ENCODE peak calls at places on chromosomes 2 and 18, in six cellular contexts. A is cardiac muscle cell, R is fibroblast of lung, N is transverse colon, O is heart right ventricle, U is ovary. W is an unnamed sample.
A peak's percentile ranks its signal among the peaks of the same experiment; 100 is the strongest.

GRCh38 chr2:203361922-203362321 is 33.7 kb downstream of the ABI2 start:
- DNase-seq in O (no peak), N (no peak), U (no peak), A (no peak), R (peak; percentile 15), W (no peak)

GRCh38 chr2:191171708-191172355 is 21.0 kb upstream of the STAT4 start:
- DNase-seq in N (no peak), R (peak; percentile 90), A (no peak), O (no peak), U (no peak), W (no peak)

GRCh38 chr2:68698567-68699377 is 35.8 kb upstream of the ARHGAP25 start:
- DNase-seq in R (no peak), A (no peak), O (no peak), U (no peak), N (no peak), W (no peak)

GRCh38 chr2:242022550-242023290 is 153.2 kb downstream of the RTP5 start:
- DNase-seq in N (no peak), U (no peak), R (no peak), A (no peak), O (no peak), W (peak; percentile 5)

GRCh38 chr2:68225119-68225632 is 27.2 kb downstream of the PPP3R1 start:
- DNase-seq in U (no peak), O (no peak), N (peak; percentile 37), A (peak; percentile 41), R (peak; percentile 39), W (no peak)

GRCh38 chr2:241798081-241798630 is 10.8 kb upstream of the NEU4 start:
- DNase-seq in A (no peak), N (peak; percentile 60), O (no peak), U (peak; percentile 13), R (no peak), W (no peak)

GRCh38 chr18:79919089-79919488 is 32.4 kb downstream of the SLC66A2 start:
- DNase-seq in R (no peak), A (no peak), U (no peak), N (peak; percentile 5), O (no peak), W (no peak)

GRCh38 chr2:240931319-240931949 is 25.3 kb downstream of the CROCC2 start:
- DNase-seq in O (no peak), N (peak; percentile 4), R (no peak), U (no peak), A (no peak), W (no peak)

GRCh38 chr2:172088245-172089004 is 3.1 kb downstream of the DLX1 start:
- DNase-seq in O (no peak), N (no peak), A (no peak), R (no peak), U (no peak), W (no peak)

GRCh38 chr2:161898633-161899032 is 175.4 kb downstream of the DPP4 start:
- DNase-seq in O (no peak), A (no peak), N (no peak), R (no peak), U (no peak), W (no peak)

GRCh38 chr2:23918837-23919489 is 8.0 kb downstream of the ATAD2B start:
- DNase-seq in R (no peak), A (no peak), O (no peak), U (no peak), N (no peak), W (no peak)

GRCh38 chr2:42493885-42494433 is at the start of gene KCNG3:
- DNase-seq in O (peak; percentile 23), U (peak; percentile 84), N (peak; percentile 84), A (peak; percentile 78), R (peak; percentile 22), W (peak; percentile 55)

GRCh38 chr18:42275138-42275535 is 320.1 kb downstream of the PIK3C3 start:
- DNase-seq in U (no peak), N (no peak), A (no peak), O (no peak), R (no peak), W (no peak)
- H3K36me3 ChIP-seq in U (no peaks in the 10 kb centered on the region), N (no peaks in the 10 kb centered on the region), A (no peaks in the 10 kb centered on the region), O (no peaks in the 10 kb centered on the region), R (no peaks in the 10 kb centered on the region), W (no peaks in the 10 kb centered on the region)

GRCh38 chr2:58708565-58708964 is 467.4 kb upstream of the FANCL start:
- DNase-seq in O (no peak), R (no peak), N (no peak), A (no peak), U (no peak), W (no peak)
- TF ChIP-seq CTCF in O (no peak), R (no peak), N (no peak), A (no peak), U (no peak), W (no peak)

DNA sequence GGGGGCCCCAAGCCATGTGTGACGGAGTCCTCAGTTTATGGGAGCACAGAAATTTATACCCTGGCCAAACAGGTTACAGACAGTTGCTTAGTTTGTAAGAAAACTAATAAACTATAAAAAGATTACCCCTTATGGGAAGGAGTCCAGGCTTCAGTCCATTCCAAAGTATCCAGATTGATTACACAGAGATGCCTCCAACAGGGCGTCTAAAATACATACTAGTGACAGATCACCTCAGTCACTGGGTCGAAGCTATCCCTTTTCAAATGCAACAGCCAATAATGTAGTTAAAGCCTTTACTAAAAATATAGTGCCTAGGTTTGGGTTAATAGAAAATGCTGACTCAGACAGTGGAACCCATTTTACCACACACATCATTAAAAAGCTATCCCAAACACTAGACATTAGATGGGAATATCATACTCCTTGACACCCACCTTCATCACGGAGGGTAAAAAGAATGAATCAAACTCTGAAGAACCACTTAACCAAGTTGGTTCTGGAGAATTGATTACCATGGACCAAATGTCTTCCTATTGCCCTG is 10.7 kb downstream of the PRPF40A start:
- DNase-seq in R (no peak), N (no peak), O (no peak), A (no peak), U (no peak), W (no peak)
- H3K36me3 ChIP-seq in R (peaks cover 2% of the 10 kb centered on the region), N (peaks cover 2% of the 10 kb centered on the region), O (peaks cover 58% of the 10 kb centered on the region), A (peaks cover 12% of the 10 kb centered on the region), U (no peaks in the 10 kb centered on the region), W (no peaks in the 10 kb centered on the region)

GRCh38 chr2:81528852-81529480 is 1224.4 kb upstream of the LRRTM1 start:
- DNase-seq in R (no peak), O (no peak), U (no peak), N (no peak), A (no peak), W (no peak)

GRCh38 chr2:81523344-81523743 is 1218.8 kb upstream of the LRRTM1 start:
- DNase-seq in N (no peak), O (no peak), U (no peak), A (no peak), R (no peak), W (no peak)
- TF ChIP-seq CTCF in N (no peak), O (no peak), U (no peak), A (no peak), R (no peak), W (no peak)

GRCh38 chr2:112109278-112109677 is 28.9 kb upstream of the FBLN7 start:
- DNase-seq in N (no peak), A (no peak), U (no peak), O (no peak), R (no peak), W (no peak)
- H3K36me3 ChIP-seq in N (peaks cover 66% of the 10 kb centered on the region), A (peaks cover 7% of the 10 kb centered on the region), U (no peaks in the 10 kb centered on the region), O (peaks cover 92% of the 10 kb centered on the region), R (peaks cover 8% of the 10 kb centered on the region), W (no peaks in the 10 kb centered on the region)